ENCODE peak calls at places on chromosomes 11 and 22, in four cellular contexts. K, V, U and A are unnamed samples.

GRCh38 chr22:37165940-37166674 is 16.4 kb upstream of the IL2RB start:
- DNase-seq in K (no peak), U (no peak), V (no peak), A (no peak)

GRCh38 chr11:111303476-111303875 is 5.1 kb downstream of the POU2AF3 start:
- DNase-seq in U (no peak), V (no peak), K (peak), A (no peak)

GRCh38 chr11:47285969-47286770 is 16.2 kb downstream of the MADD start:
- DNase-seq in K (no peak), V (no peak), U (no peak), A (no peak)

GRCh38 chr11:131691558-131692041 is 321.2 kb downstream of the NTM start:
- DNase-seq in V (peak), K (no peak), U (no peak), A (no peak)

GRCh38 chr11:120853435-120853834 is 170.5 kb upstream of the TBCEL start:
- DNase-seq in U (no peak), K (no peak), V (no peak), A (no peak)

GRCh38 chr11:128848815-128849455 is 18.2 kb downstream of the KCNJ1 start:
- DNase-seq in U (no peak), K (peak), V (peak), A (no peak)

GRCh38 chr11:125941606-125942275 is 4.1 kb upstream of the VSIG10L2 start:
- DNase-seq in U (no peak), V (peak), K (peak), A (peak)

GRCh38 chr11:101563166-101563565 is 20.6 kb downstream of the TRPC6 start:
- DNase-seq in K (no peak), U (no peak), V (no peak), A (no peak)

GRCh38 chr11:134480129-134480652 is 68.1 kb upstream of the B3GAT1 start:
- DNase-seq in V (no peak), K (no peak), U (no peak), A (no peak)

GRCh38 chr11:43825217-43825816 is 55.3 kb upstream of the ALKBH3 start:
- DNase-seq in K (no peak), V (no peak), U (no peak), A (no peak)

GRCh38 chr11:78731008-78731407 is 156.3 kb upstream of the NARS2 start:
- DNase-seq in K (no peak), U (no peak), V (no peak), A (no peak)

GRCh38 chr11:19849107-19849789 is 136.6 kb downstream of the NAV2 start:
- DNase-seq in U (no peak), K (peak), V (no peak), A (no peak)

GRCh38 chr11:116693206-116694016 is 79.4 kb downstream of the BUD13 start:
- DNase-seq in K (peak), V (no peak), U (no peak), A (no peak)

GRCh38 chr11:123531325-123531724 is 101.3 kb downstream of the GRAMD1B start:
- DNase-seq in V (no peak), K (no peak), U (no peak), A (no peak)

GRCh38 chr11:26278354-26278753 is 53.6 kb upstream of the ANO3 start:
- DNase-seq in K (no peak), V (no peak), U (no peak), A (no peak)

GRCh38 chr11:92332986-92333385 is 108.4 kb downstream of the FAT3 start:
- DNase-seq in U (no peak), V (no peak), K (no peak), A (no peak)

GRCh38 chr11:116267146-116267545 is 505.6 kb downstream of the BUD13 start:
- DNase-seq in U (no peak), K (no peak), V (no peak), A (no peak)

GRCh38 chr22:33620085-33620484 is 300.2 kb downstream of the LARGE1 start:
- DNase-seq in V (no peak), K (no peak), U (no peak), A (no peak)

GRCh38 chr11:27656320-27656719 is 43.9 kb downstream of the BDNF start:
- DNase-seq in U (no peak), V (no peak), K (no peak), A (no peak)

GRCh38 chr11:61472282-61472681 is 36.3 kb upstream of the LRRC10B start:
- DNase-seq in U (no peak), K (no peak), V (no peak), A (no peak)